ENCODE peak calls at places on chromosomes 2 and 18, in ten cellular contexts. J is AG08396; S is stimulated activated CD4-positive, alpha-beta T cell treated with anti-CD3 and anti-CD28 coated beads, Interleukin-2, amount 100 ng/mL, for 48 hours; G is cardiac fibroblast; W is psoas muscle; M is SHP77; E is Calu3; V is WERI-Rb-1; I is stimulated activated CD8-positive, alpha-beta memory T cell treated with anti-CD3 and anti-CD28 coated beads, Interleukin-2, amount 100 ng/mL, for 1 hour; L is activated T-cell treated with anti-CD3 and anti-CD28 coated beads for 1 hour. F is an unnamed sample.

GRCh38 chr2:151299940-151300539 is 10.6 kb upstream of the NMI start:
- DNase-seq in W (no peak), E (no peak), M (no peak), V (no peak), L (no peak), J (no peak), S (no peak), I (no peak), G (no peak), F (no peak)

GRCh38 chr18:28281400-28281799 is 104.5 kb upstream of the CDH2 start:
- DNase-seq in E (no peak), I (no peak), W (no peak), L (no peak), V (no peak), G (no peak), J (no peak), S (no peak), M (no peak), F (no peak)

GRCh38 chr2:118310016-118310877 is 222.0 kb downstream of the INSIG2 start:
- DNase-seq in M (no peak), L (peak), E (peak), I (no peak), G (peak), J (peak), W (no peak), V (peak), S (peak), F (no peak)

GRCh38 chr2:216316743-216317142 is 55.5 kb downstream of the MARCHF4 start:
- DNase-seq in J (peak), W (no peak), I (no peak), S (no peak), M (no peak), V (no peak), E (no peak), G (peak), L (no peak), F (peak)

GRCh38 chr2:224126459-224126858 is 87.4 kb upstream of the SERPINE2 start:
- DNase-seq in J (no peak), I (no peak), G (no peak), V (no peak), M (no peak), E (no peak), S (no peak), L (no peak), W (no peak), F (no peak)

GRCh38 chr18:79320216-79320615 is 75.5 kb upstream of the NFATC1 start:
- DNase-seq in L (no peak), V (no peak), E (no peak), G (no peak), J (no peak), I (no peak), M (no peak), W (no peak), S (no peak), F (no peak)

GRCh38 chr18:74292541-74292858 is 737 bp upstream of the CYB5A start:
- DNase-seq in G (no peak), E (no peak), I (no peak), M (no peak), L (no peak), J (no peak), S (no peak), V (no peak), W (no peak), F (no peak)

GRCh38 chr2:226140594-226140993 is 659.0 kb downstream of the IRS1 start:
- DNase-seq in J (no peak), G (no peak), E (no peak), I (no peak), L (no peak), S (no peak), V (no peak), W (no peak), M (no peak), F (no peak)

GRCh38 chr2:23618696-23619530 is 233.9 kb downstream of the KLHL29 start:
- DNase-seq in S (no peak), E (no peak), I (no peak), L (no peak), V (no peak), M (no peak), J (no peak), G (no peak), W (no peak), F (no peak)

GRCh38 chr18:6731197-6731596 is 1.7 kb downstream of the ARHGAP28 start:
- DNase-seq in I (no peak), J (peak), V (no peak), L (no peak), M (no peak), S (no peak), G (peak), W (no peak), E (no peak), F (no peak)

GRCh38 chr2:38301340-38301968 is 75.6 kb downstream of the ATL2 start:
- DNase-seq in W (no peak), S (peak), L (no peak), J (no peak), E (no peak), I (no peak), V (no peak), G (no peak), M (no peak), F (no peak)

GRCh38 chr2:174683392-174683759 is 80.9 kb downstream of the CHRNA1 start:
- DNase-seq in W (no peak), S (no peak), V (no peak), M (no peak), I (no peak), J (peak), L (no peak), E (no peak), G (peak), F (peak)

GRCh38 chr18:61921621-61922235 is 28.9 kb upstream of the RNF152 start:
- DNase-seq in W (no peak), M (no peak), G (no peak), S (no peak), E (no peak), V (no peak), L (no peak), I (no peak), J (no peak), F (no peak)